ENCODE peak calls at places on chromosomes 6 and 20, in four cellular contexts. F is activated gamma-delta T cell treated with anti-CD3 and anti-CD28 coated beads, Interleukin-2, amount 50 U/mL, for 16 hours; Z is hypothalamus; W is NCI-H460. G is an unnamed sample.

GRCh38 chr20:10225439-10226080 is 6.9 kb downstream of the SNAP25 start:
- DNase-seq in F (no peak), Z (no peak), W (no peak), G (no peak)

GRCh38 chr6:134295953-134296553 is 21.9 kb downstream of the SGK1 start:
- DNase-seq in F (no peak), Z (no peak), W (peak; percentile 75), G (no peak)

GRCh38 chr6:145887969-145888368 is 73.4 kb upstream of the FBXO30 start:
- DNase-seq in F (no peak), Z (no peak), W (peak; percentile 1), G (no peak)

GRCh38 chr6:43921039-43921438 is 151.0 kb downstream of the VEGFA start:
- DNase-seq in F (no peak), Z (no peak), W (no peak), G (no peak)

GRCh38 chr6:137283940-137284910 is 65.0 kb upstream of the IFNGR1 start:
- DNase-seq in F (no peak), Z (no peak), W (no peak), G (no peak)

GRCh38 chr20:25276533-25277050 is 28.7 kb downstream of the PYGB start:
- DNase-seq in F (no peak), Z (no peak), W (no peak), G (peak; percentile 5)

GRCh38 chr6:109526905-109527628 is 44.0 kb upstream of the ZBTB24 start:
- DNase-seq in F (peak; percentile 17), Z (no peak), W (peak; percentile 62), G (no peak)

GRCh38 chr6:143936986-143937765 is 70.9 kb downstream of the PLAGL1 start:
- DNase-seq in F (no peak), Z (no peak), W (no peak), G (no peak)

GRCh38 chr20:49712918-49713778 is 530 bp downstream of the B4GALT5 start:
- DNase-seq in F (peak; percentile 34), Z (peak; percentile 31), W (no peak), G (peak; percentile 19)

GRCh38 chr6:35568967-35569606 is 56.4 kb upstream of the TULP1 start:
- DNase-seq in F (no peak), Z (no peak), W (no peak), G (peak; percentile 17)

GRCh38 chr6:90896165-90896549 is 309.3 kb upstream of the MAP3K7 start:
- DNase-seq in F (no peak), Z (no peak), W (no peak), G (no peak)

GRCh38 chr6:2522521-2522920 is 228.2 kb downstream of the MYLK4 start:
- DNase-seq in F (no peak), Z (no peak), W (peak; percentile 64), G (no peak)

GRCh38 chr6:20182926-20183521 is 29.2 kb downstream of the MBOAT1 start:
- DNase-seq in F (no peak), Z (no peak), W (no peak), G (no peak)

GRCh38 chr6:105799051-105799450 is 287.1 kb upstream of the PRDM1 start:
- DNase-seq in F (no peak), Z (no peak), W (no peak), G (no peak)

GRCh38 chr6:33786736-33787135 is 2.2 kb downstream of the LEMD2 start:
- DNase-seq in F (no peak), Z (no peak), W (no peak), G (no peak)

GRCh38 chr6:37934276-37934675 is 114.7 kb downstream of the ZFAND3 start:
- DNase-seq in F (no peak), Z (no peak), W (no peak), G (no peak)

GRCh38 chr6:151962246-151962846 is 154.9 kb downstream of the ESR1 start:
- DNase-seq in F (no peak), Z (no peak), W (no peak), G (no peak)

GRCh38 chr20:51373713-51374481 is 168.6 kb downstream of the NFATC2 start:
- DNase-seq in F (no peak), Z (no peak), W (no peak), G (peak; percentile 58)

GRCh38 chr20:24802286-24802820 is 146.7 kb upstream of the CST7 start:
- DNase-seq in F (no peak), Z (no peak), W (no peak), G (peak; percentile 80)